ENCODE peak calls at places on chromosomes 13 and 19, in nine cellular contexts. S, P, T, X, K, V, E, Q and N are unnamed samples.

GRCh38 chr13:106291006-106291405 is 244.5 kb downstream of the EFNB2 start:
- DNase-seq in E (no peak), T (no peak), P (no peak), K (no peak), V (no peak), Q (no peak), S (no peak), X (no peak), N (no peak)

GRCh38 chr13:90362718-90363117 is 984.8 kb upstream of the MIR17HG start:
- DNase-seq in T (no peak), S (no peak), Q (no peak), X (no peak), V (no peak), E (no peak), P (no peak), K (no peak), N (no peak)

GRCh38 chr13:94176576-94176975 is 302.9 kb downstream of the DCT start:
- DNase-seq in P (no peak), T (no peak), Q (no peak), X (no peak), K (no peak), S (no peak), E (no peak), V (no peak), N (no peak)

GRCh38 chr13:46679369-46680180 is 117.4 kb downstream of the ESD start:
- DNase-seq in P (peak; percentile 50), T (no peak), E (no peak), S (no peak), V (no peak), Q (peak; percentile 37), X (no peak), K (peak; percentile 42), N (peak; percentile 60)

GRCh38 chr13:77139311-77139710 is 112.4 kb upstream of the FBXL3 start:
- DNase-seq in Q (no peak), X (no peak), P (no peak), T (no peak), S (no peak), K (no peak), E (no peak), V (no peak), N (no peak)

GRCh38 chr19:7871280-7871529 is 3.0 kb downstream of the PRR36 start:
- DNase-seq in K (no peak), X (no peak), Q (no peak), E (no peak), T (no peak), S (no peak), V (no peak), P (no peak), N (no peak)

GRCh38 chr19:29645911-29646310 is 19.4 kb upstream of the PLEKHF1 start:
- DNase-seq in S (no peak), V (no peak), T (no peak), P (peak; percentile 74), X (peak; percentile 77), K (no peak), E (no peak), Q (peak; percentile 47), N (peak; percentile 61)

GRCh38 chr19:36207605-36208252 is 6.7 kb downstream of the ZNF565 start:
- DNase-seq in T (no peak), X (no peak), Q (no peak), S (no peak), E (no peak), V (no peak), K (no peak), P (no peak), N (no peak)

GRCh38 chr13:94305463-94305862 is 174.0 kb downstream of the DCT start:
- DNase-seq in Q (no peak), E (no peak), K (no peak), S (no peak), X (no peak), V (no peak), P (no peak), T (no peak), N (peak; percentile 15)

GRCh38 chr13:104431895-104432294 is 1365.7 kb upstream of the SLC10A2 start:
- DNase-seq in X (no peak), E (no peak), S (no peak), T (no peak), P (no peak), V (no peak), K (no peak), Q (no peak), N (no peak)

GRCh38 chr13:78241278-78241919 is 322.8 kb upstream of the EDNRB start:
- DNase-seq in P (no peak), E (no peak), T (peak; percentile 85), S (no peak), Q (no peak), X (no peak), V (peak; percentile 43), K (peak; percentile 21), N (no peak)

GRCh38 chr19:39398297-39398864 is 7.2 kb downstream of the MED29 start:
- DNase-seq in E (peak; percentile 50), Q (peak; percentile 60), S (peak; percentile 57), P (peak; percentile 53), X (peak; percentile 73), V (peak; percentile 86), T (no peak), K (peak; percentile 89), N (peak; percentile 66)

GRCh38 chr19:39411006-39411831 is 1.2 kb upstream of the PLEKHG2 start:
- DNase-seq in Q (peak; percentile 73), T (peak; percentile 70), K (peak; percentile 86), E (peak; percentile 84), S (no peak), X (peak; percentile 86), V (no peak), P (peak; percentile 65), N (no peak)

GRCh38 chr19:7953060-7953459 is 9.6 kb upstream of the TIMM44 start:
- DNase-seq in T (no peak), E (no peak), Q (no peak), K (no peak), S (no peak), V (no peak), X (no peak), P (no peak), N (no peak)

GRCh38 chr19:45468803-45469131 is 971 bp downstream of the FOSB start:
- DNase-seq in V (peak; percentile 78), E (no peak), T (no peak), Q (no peak), K (no peak), P (no peak), S (no peak), X (peak; percentile 41), N (no peak)

GRCh38 chr13:42370229-42370628 is 98.3 kb downstream of the AKAP11 start:
- DNase-seq in X (no peak), Q (no peak), P (no peak), V (no peak), E (no peak), S (no peak), T (no peak), K (no peak), N (no peak)

GRCh38 chr13:42375663-42376062 is 103.7 kb downstream of the AKAP11 start:
- DNase-seq in Q (no peak), S (no peak), E (no peak), P (no peak), X (no peak), T (no peak), K (no peak), V (no peak), N (no peak)

GRCh38 chr13:42369071-42369795 is 97.3 kb downstream of the AKAP11 start:
- DNase-seq in X (no peak), E (no peak), S (no peak), K (no peak), V (no peak), T (no peak), Q (no peak), P (no peak), N (no peak)

GRCh38 chr13:42377640-42378382 is 105.9 kb downstream of the AKAP11 start:
- DNase-seq in Q (no peak), S (no peak), X (no peak), E (no peak), P (no peak), K (no peak), T (no peak), V (no peak), N (no peak)

GRCh38 chr13:42373048-42373812 is 101.3 kb downstream of the AKAP11 start:
- DNase-seq in S (no peak), P (no peak), T (no peak), Q (no peak), E (no peak), V (no peak), K (no peak), X (no peak), N (no peak)
- H3K4me1 ChIP-seq in S (no peaks in the 10 kb centered on the region), P (no peaks in the 10 kb centered on the region), T (no peaks in the 10 kb centered on the region), Q (no peaks in the 10 kb centered on the region), E (no peaks in the 10 kb centered on the region), V (no peaks in the 10 kb centered on the region), K (no peaks in the 10 kb centered on the region), X (no peaks in the 10 kb centered on the region), N (no peaks in the 10 kb centered on the region)

DNA sequence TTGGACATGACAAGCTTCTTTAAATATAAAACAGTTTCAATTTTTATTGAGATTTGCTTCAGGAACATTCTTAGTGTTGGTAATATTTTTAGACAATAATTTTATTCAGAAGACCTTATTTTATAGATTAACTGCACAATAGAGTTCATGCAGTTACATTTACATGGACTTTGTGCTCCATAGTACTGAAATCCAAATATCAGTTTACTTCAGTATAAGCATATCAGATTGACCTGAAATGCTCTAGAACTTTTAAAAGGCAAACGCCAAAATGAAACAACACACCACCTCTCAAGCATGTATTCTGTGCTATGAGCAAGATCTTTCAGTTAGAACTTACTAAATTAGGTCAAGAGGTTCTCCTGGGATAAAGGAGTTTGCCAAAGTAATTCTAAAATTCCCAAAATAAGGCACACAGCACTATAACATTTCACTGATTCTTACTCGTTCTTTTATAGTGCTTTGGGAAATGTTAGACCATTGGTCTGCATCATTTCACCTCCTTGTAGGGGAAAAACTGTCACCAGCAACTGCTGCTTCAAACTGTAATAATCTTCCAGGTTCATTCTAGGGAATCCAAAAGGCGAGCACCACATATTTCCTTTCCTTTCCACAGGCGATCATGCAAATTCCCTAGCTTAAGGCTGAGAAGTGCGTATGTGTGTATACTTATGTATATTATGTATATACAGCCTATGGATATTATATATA is 275.4 kb downstream of the ENOX1 start:
- DNase-seq in T (no peak), P (no peak), S (no peak), X (no peak), Q (no peak), E (no peak), K (no peak), V (no peak), N (no peak)
- H3K27ac ChIP-seq in T (no peak overlapping the region), P (no peak overlapping the region), S (no peak overlapping the region), X (peak overlapping the region; percentile 48), Q (peak overlapping the region; percentile 78), E (no peak overlapping the region), K (peak overlapping the region; percentile 45), V (no peak overlapping the region), N (peak overlapping the region; percentile 9)

GRCh38 chr19:54373781-54374266 is 9.1 kb upstream of the LAIR1 start:
- DNase-seq in E (no peak), K (no peak), P (no peak), S (no peak), V (peak; percentile 22), X (no peak), Q (no peak), T (no peak), N (peak; percentile 20)
- TF ChIP-seq CTCF in E (no peak), K (no peak), P (no peak), S (no peak), V (no peak), X (no peak), Q (no peak), T (no peak), N (no peak)

DNA sequence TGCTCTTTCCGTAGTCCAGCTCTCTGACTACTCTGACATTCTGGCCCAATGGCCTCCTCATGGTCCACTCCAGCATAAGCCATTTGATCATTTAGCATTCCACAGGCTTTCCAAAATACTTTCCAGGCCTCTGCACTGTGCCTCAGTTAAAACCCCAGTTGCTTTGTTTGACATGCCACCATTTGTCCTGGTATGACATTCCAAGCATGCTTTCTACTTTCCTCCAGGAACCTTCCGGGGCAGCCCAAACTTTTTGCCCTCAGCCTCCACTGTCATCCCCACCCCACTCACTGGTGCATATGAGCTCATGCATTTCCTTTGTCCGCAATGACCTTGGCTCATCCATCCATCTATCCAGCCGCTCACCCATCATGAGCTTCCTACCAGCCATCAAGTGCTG is 41.8 kb upstream of the WASF3 start:
- DNase-seq in X (no peak), K (no peak), Q (no peak), S (no peak), E (no peak), P (no peak), T (no peak), V (no peak), N (no peak)
- H3K4me1 ChIP-seq in X (no peaks in the 10 kb centered on the region), K (no peaks in the 10 kb centered on the region), Q (no peaks in the 10 kb centered on the region), S (no peaks in the 10 kb centered on the region), E (no peaks in the 10 kb centered on the region), P (no peaks in the 10 kb centered on the region), T (no peaks in the 10 kb centered on the region), V (no peaks in the 10 kb centered on the region), N (no peaks in the 10 kb centered on the region)